ENCODE peak calls at places on chromosomes 11 and 22, in seven cellular contexts. J, O, N, K, Z, X and T are unnamed samples. For H3K27me3, the result is how much of the 10 kb centered on the place peaks cover.

GRCh38 chr11:94771390-94771789 is 3.2 kb downstream of the AMOTL1 start:
- DNase-seq in N (no peak), O (no peak), J (no peak), K (no peak), Z (no peak), X (peak), T (no peak)

GRCh38 chr11:10305262-10305963 is 540 bp downstream of the ADM start:
- DNase-seq in X (peak), Z (peak), N (peak), K (peak), J (peak), O (peak), T (peak)

GRCh38 chr11:111185259-111185658 is 60.3 kb upstream of the POU2AF2 start:
- DNase-seq in O (no peak), K (no peak), N (no peak), Z (no peak), J (no peak), X (no peak), T (no peak)

GRCh38 chr11:68340784-68341556 is 28.6 kb downstream of the LRP5 start:
- DNase-seq in Z (no peak), K (no peak), N (no peak), O (no peak), X (no peak), J (no peak), T (no peak)

GRCh38 chr11:57290288-57290687 is 34.5 kb downstream of the TNKS1BP1 start:
- DNase-seq in X (no peak), N (no peak), O (no peak), Z (no peak), J (no peak), K (no peak), T (no peak)

GRCh38 chr22:22111267-22111751 is 128.7 kb upstream of the TOP3B start:
- DNase-seq in N (no peak), X (no peak), Z (no peak), K (peak), J (no peak), O (no peak), T (no peak)

GRCh38 chr11:20158597-20159257 is 1.5 kb downstream of the DBX1 start:
- DNase-seq in X (peak), O (no peak), Z (no peak), J (peak), K (no peak), N (peak), T (peak)

GRCh38 chr22:37167176-37167980 is 17.7 kb upstream of the IL2RB start:
- DNase-seq in Z (peak), J (no peak), O (no peak), X (peak), K (peak), N (no peak), T (peak)

GRCh38 chr22:39013923-39014722 is at the start of gene APOBEC3C:
- DNase-seq in O (peak), N (peak), K (peak), J (peak), X (peak), Z (peak), T (peak)

GRCh38 chr22:24118689-24119384 is 62.5 kb upstream of the SUSD2 start:
- DNase-seq in O (no peak), J (no peak), K (no peak), Z (no peak), N (no peak), X (no peak), T (peak)

GRCh38 chr22:19638282-19639015 is 75.9 kb upstream of the SEPTIN5 start:
- DNase-seq in N (no peak), O (no peak), X (no peak), J (no peak), K (peak), Z (no peak), T (no peak)
- TF ChIP-seq CTCF in N (no peak), O (no peak), X (no peak), J (no peak), K (no peak), Z (no peak), T (no peak)

GRCh38 chr11:12643029-12643428 is 31.2 kb upstream of the TEAD1 start:
- DNase-seq in X (no peak), K (no peak), J (no peak), O (no peak), N (no peak), Z (no peak), T (no peak)
- H3K4me3 ChIP-seq in X (no peak), K (no peak), J (peak), O (no peak), N (no peak), Z (no peak), T (no peak)

GRCh38 chr11:117768506-117768905 is 28.5 kb downstream of the DSCAML1 start:
- DNase-seq in Z (no peak), K (no peak), J (no peak), X (no peak), O (no peak), N (no peak), T (no peak)

GRCh38 chr11:117769530-117769929 is 27.5 kb downstream of the DSCAML1 start:
- DNase-seq in Z (no peak), X (no peak), N (no peak), J (no peak), O (no peak), K (no peak), T (no peak)

GRCh38 chr11:117767071-117767470 is 29.9 kb downstream of the DSCAML1 start:
- DNase-seq in Z (no peak), N (no peak), X (no peak), K (no peak), J (no peak), O (no peak), T (no peak)

GRCh38 chr11:117761993-117762392 is 35.0 kb downstream of the DSCAML1 start:
- DNase-seq in K (no peak), J (no peak), Z (no peak), N (no peak), O (no peak), X (no peak), T (no peak)

GRCh38 chr11:117766576-117766975 is 30.4 kb downstream of the DSCAML1 start:
- DNase-seq in O (no peak), Z (no peak), N (no peak), J (no peak), K (no peak), X (no peak), T (no peak)
- H3K27me3 ChIP-seq in O (under half), Z (under half), N (under half), J (under half), K (under half), X (under half), T (under half)

DNA sequence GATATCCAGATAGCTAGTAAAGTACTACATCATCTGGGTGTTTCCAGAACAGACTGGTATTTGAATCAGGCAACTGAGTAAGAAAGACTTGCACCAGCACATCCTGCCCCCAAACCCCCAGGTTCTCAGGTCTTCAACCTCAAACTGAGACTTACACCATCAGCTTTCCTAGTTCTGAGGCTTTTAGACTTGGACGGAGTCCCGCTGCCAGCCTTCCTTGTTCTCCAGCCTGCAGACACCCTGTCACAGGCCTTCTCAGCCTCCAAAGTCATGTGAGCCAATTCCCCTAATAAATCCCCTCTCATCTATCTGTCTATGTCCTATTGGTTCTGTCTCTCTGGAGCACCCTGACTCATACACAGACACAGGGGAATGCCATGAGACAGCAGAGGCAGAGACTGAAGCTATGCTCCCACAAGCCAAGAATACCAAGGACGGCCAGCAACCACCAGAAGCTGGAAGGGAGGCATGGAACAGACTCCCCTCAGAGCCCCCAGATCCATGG is 10.9 kb downstream of the SMCO4 start:
- DNase-seq in Z (no peak), N (no peak), J (no peak), O (no peak), K (no peak), X (no peak), T (no peak)
- TF ChIP-seq CTCF in Z (no peak), N (no peak), J (no peak), O (no peak), K (no peak), X (no peak), T (no peak)

DNA sequence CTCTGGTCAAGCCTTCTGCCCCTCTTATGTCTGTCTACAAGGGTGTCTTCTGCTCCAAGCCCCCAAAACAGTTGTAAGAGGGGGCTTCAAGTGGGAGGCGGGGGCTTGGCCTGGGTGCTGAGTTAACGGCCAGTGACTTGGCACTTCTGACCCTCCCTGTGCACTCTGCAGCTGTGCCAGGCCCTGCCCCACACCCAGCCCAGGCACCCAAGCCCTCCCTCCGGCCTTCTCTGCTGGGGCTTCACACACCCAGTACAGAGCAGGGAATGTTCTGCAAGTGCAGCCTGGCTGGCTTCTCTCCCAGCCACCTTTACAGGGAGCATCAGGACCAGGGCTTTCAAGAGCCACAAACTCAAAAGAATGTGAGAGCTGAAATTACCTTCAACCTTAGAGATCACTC is 3.8 kb downstream of the TMEM121B start:
- DNase-seq in Z (no peak), J (no peak), N (no peak), K (no peak), X (no peak), O (no peak), T (no peak)
- H3K4me3 ChIP-seq in Z (no peak), J (no peak), N (no peak), K (no peak), X (no peak), O (no peak), T (no peak)

DNA sequence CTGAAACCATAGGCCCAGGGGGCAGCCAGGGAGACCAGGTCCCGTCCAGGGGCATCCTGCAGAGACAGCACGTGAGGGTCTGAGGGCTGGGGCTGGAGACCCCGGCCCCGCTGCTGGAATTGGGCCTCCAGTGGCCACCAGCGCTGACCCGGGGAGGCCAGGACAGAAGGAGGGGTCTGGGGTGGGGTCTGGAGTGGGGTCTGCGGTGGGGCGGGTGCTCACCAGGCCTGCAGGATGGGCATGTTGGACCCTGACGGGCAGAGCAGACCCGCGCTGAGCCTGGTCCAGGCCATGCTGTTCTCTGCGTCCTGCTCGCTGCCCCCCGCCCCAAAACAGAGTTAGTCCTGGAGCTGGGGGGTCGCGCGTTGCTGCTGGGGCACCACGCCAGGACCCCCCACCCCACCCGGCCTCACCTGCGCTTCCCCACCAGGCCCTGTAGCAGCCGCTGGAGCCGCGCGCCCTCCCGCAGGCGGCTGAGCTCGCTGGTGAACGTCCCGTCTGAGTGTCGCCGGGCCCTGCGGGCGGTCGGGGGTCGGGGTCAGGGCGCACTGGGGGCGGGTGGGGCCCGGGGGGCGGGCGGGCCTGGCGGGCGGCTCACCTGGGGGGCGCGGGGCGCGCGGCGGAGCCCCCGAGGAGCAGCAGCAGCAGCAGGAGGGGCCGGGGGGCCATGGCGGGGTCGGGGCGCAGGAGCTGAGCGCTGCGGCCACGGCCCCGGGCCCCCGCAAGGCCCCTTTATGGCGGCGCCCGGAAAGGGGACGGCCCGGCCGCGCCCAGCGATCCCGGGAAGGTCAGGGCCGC is at the start of gene SCT:
- DNase-seq in O (peak), Z (no peak), J (no peak), K (no peak), N (no peak), X (peak), T (no peak)
- H3K27me3 ChIP-seq in O (under half), Z (under half), J (under half), K (under half), N (under half), X (under half), T (under half)

GRCh38 chr11:115860246-115860645 is 356.0 kb upstream of the CADM1 start:
- DNase-seq in X (no peak), J (no peak), K (no peak), N (no peak), O (no peak), Z (no peak), T (no peak)
- TF ChIP-seq CTCF in X (no peak), J (no peak), K (no peak), N (no peak), O (no peak), Z (no peak), T (no peak)

DNA sequence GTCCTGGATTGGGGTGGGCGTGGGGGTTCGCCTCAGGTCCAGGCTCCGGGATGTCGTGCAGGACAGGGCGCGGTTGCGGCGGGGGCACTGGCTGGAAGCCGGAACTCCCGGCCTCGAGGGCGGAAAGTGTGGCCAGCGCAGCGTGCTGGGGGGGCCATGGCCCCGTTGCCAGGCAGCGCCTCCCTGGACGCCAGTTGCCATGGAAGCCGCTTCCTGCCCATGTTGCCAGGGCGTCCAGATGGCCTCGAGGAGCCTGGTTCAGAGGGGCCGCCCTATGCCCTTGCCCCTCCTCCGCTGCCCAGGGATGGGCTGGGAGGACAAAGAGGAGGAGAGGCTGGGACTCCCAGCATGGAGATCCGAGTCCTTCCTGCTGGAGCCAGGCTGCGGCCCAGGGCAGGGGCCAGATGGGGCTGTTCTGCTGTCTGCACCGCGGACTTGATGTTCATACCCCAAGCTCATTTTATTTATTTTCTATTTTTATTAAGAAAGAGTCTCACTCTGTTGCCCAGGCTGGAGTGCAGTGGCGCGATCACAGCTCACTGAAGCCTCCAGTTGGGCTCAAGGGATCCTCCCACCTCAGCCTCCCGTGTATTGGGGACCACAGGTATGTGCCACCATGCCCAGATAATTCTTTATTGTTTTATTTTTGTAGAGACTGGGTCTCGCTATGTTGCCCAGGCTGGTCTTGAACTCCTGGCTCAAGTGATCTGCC is 4.6 kb upstream of the CCDC188 start:
- DNase-seq in N (no peak), X (no peak), K (no peak), J (peak), O (no peak), Z (no peak), T (peak)
- H3K4me3 ChIP-seq in N (no peak), X (no peak), K (no peak), J (no peak), O (no peak), Z (peak), T (peak)